ENCODE peak calls at places on chromosomes 3 and 15, in nine cellular contexts. One of them, this sample, is unnamed.

GRCh38 chr15:74040115-74040850 is 42.1 kb downstream of the GOLGA6A start:
- DNase-seq in hippocampal formation: no peak
- DNase-seq in NCI-H2081: no peak
- DNase-seq in NCI-H345: no peak
- DNase-seq in HS-27A: peak
- DNase-seq in activated CD8-positive, alpha-beta memory T cell treated with anti-CD3 and anti-CD28 coated beads for 1 hour: no peak
- DNase-seq in SW 1271: no peak
- DNase-seq in stromal cell of bone marrow: peak
- DNase-seq in effector memory CD8-positive, alpha-beta T cell: no peak
- DNase-seq in this sample: no peak

GRCh38 chr3:159593927-159594605 is 394.6 kb upstream of the IL12A start:
- DNase-seq in NCI-H2081: peak
- DNase-seq in activated CD8-positive, alpha-beta memory T cell treated with anti-CD3 and anti-CD28 coated beads for 1 hour: no peak
- DNase-seq in stromal cell of bone marrow: no peak
- DNase-seq in effector memory CD8-positive, alpha-beta T cell: no peak
- DNase-seq in HS-27A: no peak
- DNase-seq in NCI-H345: no peak
- DNase-seq in SW 1271: no peak
- DNase-seq in hippocampal formation: no peak
- DNase-seq in this sample: no peak

GRCh38 chr3:46129588-46130272 is 78.4 kb downstream of the CCR1 start:
- DNase-seq in SW 1271: no peak
- DNase-seq in effector memory CD8-positive, alpha-beta T cell: no peak
- DNase-seq in NCI-H2081: no peak
- DNase-seq in stromal cell of bone marrow: no peak
- DNase-seq in activated CD8-positive, alpha-beta memory T cell treated with anti-CD3 and anti-CD28 coated beads for 1 hour: no peak
- DNase-seq in hippocampal formation: no peak
- DNase-seq in HS-27A: no peak
- DNase-seq in NCI-H345: no peak
- DNase-seq in this sample: no peak

GRCh38 chr3:193894121-193894863 is 241.7 kb upstream of the HES1 start:
- DNase-seq in hippocampal formation: no peak
- DNase-seq in NCI-H2081: no peak
- DNase-seq in HS-27A: no peak
- DNase-seq in effector memory CD8-positive, alpha-beta T cell: no peak
- DNase-seq in stromal cell of bone marrow: no peak
- DNase-seq in SW 1271: no peak
- DNase-seq in NCI-H345: no peak
- DNase-seq in activated CD8-positive, alpha-beta memory T cell treated with anti-CD3 and anti-CD28 coated beads for 1 hour: no peak
- DNase-seq in this sample: no peak

GRCh38 chr3:190494907-190495306 is 19.0 kb upstream of the IL1RAP start:
- DNase-seq in effector memory CD8-positive, alpha-beta T cell: no peak
- DNase-seq in NCI-H2081: no peak
- DNase-seq in activated CD8-positive, alpha-beta memory T cell treated with anti-CD3 and anti-CD28 coated beads for 1 hour: no peak
- DNase-seq in hippocampal formation: no peak
- DNase-seq in NCI-H345: no peak
- DNase-seq in HS-27A: no peak
- DNase-seq in SW 1271: no peak
- DNase-seq in stromal cell of bone marrow: no peak
- DNase-seq in this sample: no peak

GRCh38 chr15:52112203-52112750 is 298 bp downstream of the BCL2L10 start:
- DNase-seq in stromal cell of bone marrow: no peak
- DNase-seq in NCI-H2081: no peak
- DNase-seq in NCI-H345: no peak
- DNase-seq in effector memory CD8-positive, alpha-beta T cell: peak
- DNase-seq in hippocampal formation: no peak
- DNase-seq in SW 1271: no peak
- DNase-seq in HS-27A: no peak
- DNase-seq in activated CD8-positive, alpha-beta memory T cell treated with anti-CD3 and anti-CD28 coated beads for 1 hour: peak
- DNase-seq in this sample: no peak

GRCh38 chr3:172097585-172097984 is 58.2 kb downstream of the FNDC3B start:
- DNase-seq in activated CD8-positive, alpha-beta memory T cell treated with anti-CD3 and anti-CD28 coated beads for 1 hour: no peak
- DNase-seq in NCI-H345: no peak
- DNase-seq in effector memory CD8-positive, alpha-beta T cell: no peak
- DNase-seq in NCI-H2081: no peak
- DNase-seq in hippocampal formation: no peak
- DNase-seq in SW 1271: no peak
- DNase-seq in stromal cell of bone marrow: no peak
- DNase-seq in HS-27A: no peak
- DNase-seq in this sample: no peak

GRCh38 chr3:57064615-57065014 is 4.2 kb downstream of the SPATA12 start:
- DNase-seq in effector memory CD8-positive, alpha-beta T cell: no peak
- DNase-seq in HS-27A: no peak
- DNase-seq in NCI-H345: no peak
- DNase-seq in hippocampal formation: no peak
- DNase-seq in activated CD8-positive, alpha-beta memory T cell treated with anti-CD3 and anti-CD28 coated beads for 1 hour: no peak
- DNase-seq in NCI-H2081: no peak
- DNase-seq in stromal cell of bone marrow: no peak
- DNase-seq in SW 1271: no peak
- DNase-seq in this sample: no peak

GRCh38 chr3:31399270-31399669 is 133.5 kb upstream of the STT3B start:
- DNase-seq in SW 1271: no peak
- DNase-seq in stromal cell of bone marrow: no peak
- DNase-seq in hippocampal formation: no peak
- DNase-seq in NCI-H345: no peak
- DNase-seq in HS-27A: no peak
- DNase-seq in effector memory CD8-positive, alpha-beta T cell: no peak
- DNase-seq in activated CD8-positive, alpha-beta memory T cell treated with anti-CD3 and anti-CD28 coated beads for 1 hour: no peak
- DNase-seq in NCI-H2081: no peak
- DNase-seq in this sample: no peak

GRCh38 chr3:71062920-71063767 is 520.4 kb downstream of the FOXP1 start:
- DNase-seq in NCI-H345: no peak
- DNase-seq in HS-27A: no peak
- DNase-seq in hippocampal formation: peak
- DNase-seq in activated CD8-positive, alpha-beta memory T cell treated with anti-CD3 and anti-CD28 coated beads for 1 hour: no peak
- DNase-seq in stromal cell of bone marrow: no peak
- DNase-seq in effector memory CD8-positive, alpha-beta T cell: no peak
- DNase-seq in SW 1271: no peak
- DNase-seq in NCI-H2081: peak
- DNase-seq in this sample: peak

GRCh38 chr3:115947325-115947724 is 324.0 kb downstream of the GAP43 start:
- DNase-seq in HS-27A: no peak
- DNase-seq in effector memory CD8-positive, alpha-beta T cell: no peak
- DNase-seq in NCI-H345: no peak
- DNase-seq in activated CD8-positive, alpha-beta memory T cell treated with anti-CD3 and anti-CD28 coated beads for 1 hour: no peak
- DNase-seq in hippocampal formation: no peak
- DNase-seq in stromal cell of bone marrow: no peak
- DNase-seq in NCI-H2081: no peak
- DNase-seq in SW 1271: no peak
- DNase-seq in this sample: no peak

GRCh38 chr15:88255496-88256171 is 905 bp downstream of the NTRK3 start:
- DNase-seq in NCI-H345: peak
- DNase-seq in stromal cell of bone marrow: no peak
- DNase-seq in hippocampal formation: no peak
- DNase-seq in HS-27A: no peak
- DNase-seq in SW 1271: no peak
- DNase-seq in effector memory CD8-positive, alpha-beta T cell: no peak
- DNase-seq in NCI-H2081: no peak
- DNase-seq in activated CD8-positive, alpha-beta memory T cell treated with anti-CD3 and anti-CD28 coated beads for 1 hour: no peak
- DNase-seq in this sample: no peak

GRCh38 chr3:77038928-77039605 is 832 bp upstream of the ROBO2 start:
- DNase-seq in stromal cell of bone marrow: no peak
- DNase-seq in SW 1271: no peak
- DNase-seq in effector memory CD8-positive, alpha-beta T cell: no peak
- DNase-seq in activated CD8-positive, alpha-beta memory T cell treated with anti-CD3 and anti-CD28 coated beads for 1 hour: no peak
- DNase-seq in hippocampal formation: no peak
- DNase-seq in NCI-H345: peak
- DNase-seq in NCI-H2081: peak
- DNase-seq in HS-27A: no peak
- DNase-seq in this sample: no peak

GRCh38 chr3:129605593-129606521 is 619 bp downstream of the PLXND1 start:
- DNase-seq in NCI-H345: peak
- DNase-seq in stromal cell of bone marrow: no peak
- DNase-seq in NCI-H2081: peak
- DNase-seq in SW 1271: no peak
- DNase-seq in hippocampal formation: no peak
- DNase-seq in activated CD8-positive, alpha-beta memory T cell treated with anti-CD3 and anti-CD28 coated beads for 1 hour: no peak
- DNase-seq in HS-27A: no peak
- DNase-seq in effector memory CD8-positive, alpha-beta T cell: peak
- DNase-seq in this sample: no peak

GRCh38 chr15:101502572-101503295 is 13.2 kb upstream of the PCSK6 start:
- DNase-seq in stromal cell of bone marrow: no peak
- DNase-seq in HS-27A: no peak
- DNase-seq in NCI-H2081: no peak
- DNase-seq in NCI-H345: no peak
- DNase-seq in activated CD8-positive, alpha-beta memory T cell treated with anti-CD3 and anti-CD28 coated beads for 1 hour: no peak
- DNase-seq in hippocampal formation: no peak
- DNase-seq in effector memory CD8-positive, alpha-beta T cell: no peak
- DNase-seq in SW 1271: no peak
- DNase-seq in this sample: no peak

GRCh38 chr15:87618203-87618725 is 638.3 kb downstream of the NTRK3 start:
- DNase-seq in NCI-H345: no peak
- DNase-seq in HS-27A: peak
- DNase-seq in activated CD8-positive, alpha-beta memory T cell treated with anti-CD3 and anti-CD28 coated beads for 1 hour: no peak
- DNase-seq in stromal cell of bone marrow: no peak
- DNase-seq in NCI-H2081: no peak
- DNase-seq in hippocampal formation: no peak
- DNase-seq in effector memory CD8-positive, alpha-beta T cell: no peak
- DNase-seq in SW 1271: no peak
- DNase-seq in this sample: no peak

GRCh38 chr15:77665530-77666295 is 33.0 kb upstream of the LINGO1 start:
- DNase-seq in activated CD8-positive, alpha-beta memory T cell treated with anti-CD3 and anti-CD28 coated beads for 1 hour: no peak
- DNase-seq in hippocampal formation: no peak
- DNase-seq in effector memory CD8-positive, alpha-beta T cell: no peak
- DNase-seq in SW 1271: no peak
- DNase-seq in HS-27A: no peak
- DNase-seq in NCI-H2081: no peak
- DNase-seq in stromal cell of bone marrow: no peak
- DNase-seq in NCI-H345: no peak
- DNase-seq in this sample: no peak

GRCh38 chr15:67093146-67093874 is 27.9 kb downstream of the SMAD3 start:
- DNase-seq in NCI-H345: no peak
- DNase-seq in NCI-H2081: no peak
- DNase-seq in HS-27A: no peak
- DNase-seq in stromal cell of bone marrow: no peak
- DNase-seq in hippocampal formation: no peak
- DNase-seq in effector memory CD8-positive, alpha-beta T cell: no peak
- DNase-seq in SW 1271: no peak
- DNase-seq in activated CD8-positive, alpha-beta memory T cell treated with anti-CD3 and anti-CD28 coated beads for 1 hour: no peak
- DNase-seq in this sample: peak

GRCh38 chr3:45816544-45816943 is 20.2 kb upstream of the SLC6A20 start:
- DNase-seq in effector memory CD8-positive, alpha-beta T cell: no peak
- DNase-seq in HS-27A: no peak
- DNase-seq in activated CD8-positive, alpha-beta memory T cell treated with anti-CD3 and anti-CD28 coated beads for 1 hour: no peak
- DNase-seq in hippocampal formation: no peak
- DNase-seq in stromal cell of bone marrow: no peak
- DNase-seq in NCI-H345: peak
- DNase-seq in NCI-H2081: peak
- DNase-seq in SW 1271: no peak
- DNase-seq in this sample: no peak

GRCh38 chr3:156373095-156373494 is 181.8 kb downstream of the SSR3 start:
- DNase-seq in HS-27A: no peak
- DNase-seq in NCI-H2081: no peak
- DNase-seq in NCI-H345: no peak
- DNase-seq in hippocampal formation: no peak
- DNase-seq in SW 1271: no peak
- DNase-seq in activated CD8-positive, alpha-beta memory T cell treated with anti-CD3 and anti-CD28 coated beads for 1 hour: no peak
- DNase-seq in stromal cell of bone marrow: no peak
- DNase-seq in effector memory CD8-positive, alpha-beta T cell: no peak
- DNase-seq in this sample: no peak

GRCh38 chr3:171788546-171789351 is 21.5 kb downstream of the PLD1 start:
- DNase-seq in effector memory CD8-positive, alpha-beta T cell: no peak
- DNase-seq in activated CD8-positive, alpha-beta memory T cell treated with anti-CD3 and anti-CD28 coated beads for 1 hour: no peak
- DNase-seq in stromal cell of bone marrow: peak
- DNase-seq in NCI-H345: no peak
- DNase-seq in hippocampal formation: no peak
- DNase-seq in HS-27A: no peak
- DNase-seq in NCI-H2081: peak
- DNase-seq in SW 1271: no peak
- DNase-seq in this sample: no peak

GRCh38 chr3:45690331-45691035 is 1.3 kb downstream of the SACM1L start:
- DNase-seq in hippocampal formation: no peak
- DNase-seq in activated CD8-positive, alpha-beta memory T cell treated with anti-CD3 and anti-CD28 coated beads for 1 hour: no peak
- DNase-seq in SW 1271: no peak
- DNase-seq in NCI-H345: no peak
- DNase-seq in stromal cell of bone marrow: no peak
- DNase-seq in effector memory CD8-positive, alpha-beta T cell: no peak
- DNase-seq in NCI-H2081: peak
- DNase-seq in HS-27A: no peak
- DNase-seq in this sample: peak

GRCh38 chr15:48842501-48842900 is 31.6 kb upstream of the CEP152 start:
- DNase-seq in effector memory CD8-positive, alpha-beta T cell: no peak
- DNase-seq in hippocampal formation: no peak
- DNase-seq in NCI-H345: peak
- DNase-seq in HS-27A: no peak
- DNase-seq in SW 1271: no peak
- DNase-seq in activated CD8-positive, alpha-beta memory T cell treated with anti-CD3 and anti-CD28 coated beads for 1 hour: no peak
- DNase-seq in stromal cell of bone marrow: no peak
- DNase-seq in NCI-H2081: no peak
- DNase-seq in this sample: no peak

GRCh38 chr3:69869643-69870042 is 129.9 kb upstream of the SAMMSON start:
- DNase-seq in NCI-H2081: no peak
- DNase-seq in SW 1271: no peak
- DNase-seq in NCI-H345: no peak
- DNase-seq in effector memory CD8-positive, alpha-beta T cell: no peak
- DNase-seq in HS-27A: no peak
- DNase-seq in stromal cell of bone marrow: no peak
- DNase-seq in activated CD8-positive, alpha-beta memory T cell treated with anti-CD3 and anti-CD28 coated beads for 1 hour: no peak
- DNase-seq in hippocampal formation: no peak
- DNase-seq in this sample: no peak

GRCh38 chr3:157467165-157467564 is 30.5 kb downstream of the PTX3 start:
- DNase-seq in HS-27A: no peak
- DNase-seq in effector memory CD8-positive, alpha-beta T cell: no peak
- DNase-seq in SW 1271: no peak
- DNase-seq in activated CD8-positive, alpha-beta memory T cell treated with anti-CD3 and anti-CD28 coated beads for 1 hour: no peak
- DNase-seq in NCI-H2081: no peak
- DNase-seq in hippocampal formation: no peak
- DNase-seq in stromal cell of bone marrow: no peak
- DNase-seq in NCI-H345: no peak
- DNase-seq in this sample: no peak

GRCh38 chr3:127220497-127220896 is 27.6 kb downstream of the PRR23E start:
- DNase-seq in SW 1271: no peak
- DNase-seq in NCI-H345: no peak
- DNase-seq in HS-27A: no peak
- DNase-seq in stromal cell of bone marrow: no peak
- DNase-seq in NCI-H2081: no peak
- DNase-seq in effector memory CD8-positive, alpha-beta T cell: no peak
- DNase-seq in activated CD8-positive, alpha-beta memory T cell treated with anti-CD3 and anti-CD28 coated beads for 1 hour: no peak
- DNase-seq in hippocampal formation: no peak
- DNase-seq in this sample: no peak

GRCh38 chr3:134495980-134496379 is 10.1 kb downstream of the CEP63 start:
- DNase-seq in activated CD8-positive, alpha-beta memory T cell treated with anti-CD3 and anti-CD28 coated beads for 1 hour: no peak
- DNase-seq in effector memory CD8-positive, alpha-beta T cell: no peak
- DNase-seq in NCI-H2081: no peak
- DNase-seq in HS-27A: no peak
- DNase-seq in stromal cell of bone marrow: no peak
- DNase-seq in NCI-H345: no peak
- DNase-seq in hippocampal formation: no peak
- DNase-seq in SW 1271: no peak
- DNase-seq in this sample: no peak

GRCh38 chr3:136350557-136350956 is 100.4 kb downstream of the PCCB start:
- DNase-seq in stromal cell of bone marrow: no peak
- DNase-seq in HS-27A: no peak
- DNase-seq in effector memory CD8-positive, alpha-beta T cell: no peak
- DNase-seq in SW 1271: no peak
- DNase-seq in hippocampal formation: no peak
- DNase-seq in activated CD8-positive, alpha-beta memory T cell treated with anti-CD3 and anti-CD28 coated beads for 1 hour: no peak
- DNase-seq in NCI-H2081: no peak
- DNase-seq in NCI-H345: no peak
- DNase-seq in this sample: no peak

GRCh38 chr3:49869525-49870126 is at the start of gene CAMKV:
- DNase-seq in hippocampal formation: no peak
- DNase-seq in NCI-H345: peak
- DNase-seq in activated CD8-positive, alpha-beta memory T cell treated with anti-CD3 and anti-CD28 coated beads for 1 hour: no peak
- DNase-seq in SW 1271: no peak
- DNase-seq in NCI-H2081: peak
- DNase-seq in stromal cell of bone marrow: no peak
- DNase-seq in HS-27A: no peak
- DNase-seq in effector memory CD8-positive, alpha-beta T cell: peak
- DNase-seq in this sample: peak

GRCh38 chr3:126952983-126953660 is 29.8 kb upstream of the PLXNA1 start:
- DNase-seq in stromal cell of bone marrow: no peak
- DNase-seq in HS-27A: no peak
- DNase-seq in activated CD8-positive, alpha-beta memory T cell treated with anti-CD3 and anti-CD28 coated beads for 1 hour: no peak
- DNase-seq in NCI-H345: peak
- DNase-seq in SW 1271: no peak
- DNase-seq in NCI-H2081: peak
- DNase-seq in effector memory CD8-positive, alpha-beta T cell: no peak
- DNase-seq in hippocampal formation: no peak
- DNase-seq in this sample: no peak

GRCh38 chr3:50372349-50372748 is 13.0 kb upstream of the TMEM115 start:
- DNase-seq in activated CD8-positive, alpha-beta memory T cell treated with anti-CD3 and anti-CD28 coated beads for 1 hour: no peak
- DNase-seq in HS-27A: no peak
- DNase-seq in stromal cell of bone marrow: no peak
- DNase-seq in effector memory CD8-positive, alpha-beta T cell: no peak
- DNase-seq in SW 1271: no peak
- DNase-seq in NCI-H2081: no peak
- DNase-seq in NCI-H345: no peak
- DNase-seq in hippocampal formation: no peak
- DNase-seq in this sample: no peak

This sample was measured in Karpas-422.